ENCODE peak calls at places on chromosomes 7 and 10, in ten cellular contexts. One of them, this sample, is unnamed.
A peak's percentile ranks its signal among the peaks of the same experiment; 100 is the strongest.

GRCh38 chr7:130070900-130071622 is 727 bp downstream of the KLHDC10 start:
- DNase-seq in tibial artery: no peak
- DNase-seq in IMR-90: no peak
- DNase-seq in cardiac muscle cell: peak; percentile 45
- DNase-seq in H7: no peak
- DNase-seq in lower lobe of right lung: no peak
- DNase-seq in Ammon's horn: peak; percentile 8
- DNase-seq in effector CD4-positive, alpha-beta T cell: no peak
- DNase-seq in adipocyte: peak; percentile 60
- DNase-seq in LHCN-M2: no peak
- DNase-seq in this sample: no peak

GRCh38 chr10:6394084-6394483 is 186.0 kb downstream of the PRKCQ start:
- DNase-seq in effector CD4-positive, alpha-beta T cell: no peak
- DNase-seq in Ammon's horn: no peak
- DNase-seq in H7: no peak
- DNase-seq in adipocyte: no peak
- DNase-seq in cardiac muscle cell: no peak
- DNase-seq in tibial artery: no peak
- DNase-seq in IMR-90: no peak
- DNase-seq in LHCN-M2: no peak
- DNase-seq in lower lobe of right lung: no peak
- DNase-seq in this sample: no peak

GRCh38 chr10:131871673-131872005 is 29.2 kb upstream of the PPP2R2D start:
- DNase-seq in LHCN-M2: no peak
- DNase-seq in adipocyte: no peak
- DNase-seq in lower lobe of right lung: no peak
- DNase-seq in cardiac muscle cell: no peak
- DNase-seq in H7: peak; percentile 33
- DNase-seq in tibial artery: no peak
- DNase-seq in IMR-90: no peak
- DNase-seq in Ammon's horn: no peak
- DNase-seq in effector CD4-positive, alpha-beta T cell: no peak
- DNase-seq in this sample: no peak

GRCh38 chr10:90742189-90742588 is 115.7 kb downstream of the HTR7 start:
- DNase-seq in LHCN-M2: peak; percentile 80
- DNase-seq in Ammon's horn: peak; percentile 42
- DNase-seq in IMR-90: peak; percentile 0
- DNase-seq in H7: no peak
- DNase-seq in adipocyte: peak; percentile 52
- DNase-seq in cardiac muscle cell: peak; percentile 32
- DNase-seq in lower lobe of right lung: no peak
- DNase-seq in tibial artery: no peak
- DNase-seq in effector CD4-positive, alpha-beta T cell: no peak
- DNase-seq in this sample: no peak

GRCh38 chr7:44226396-44226753 is 25.6 kb downstream of the YKT6 start:
- DNase-seq in lower lobe of right lung: no peak
- DNase-seq in adipocyte: no peak
- DNase-seq in Ammon's horn: no peak
- DNase-seq in cardiac muscle cell: no peak
- DNase-seq in IMR-90: no peak
- DNase-seq in LHCN-M2: no peak
- DNase-seq in H7: no peak
- DNase-seq in tibial artery: no peak
- DNase-seq in effector CD4-positive, alpha-beta T cell: no peak
- DNase-seq in this sample: no peak

GRCh38 chr10:69801434-69802315 is at the start of gene COL13A1:
- DNase-seq in IMR-90: peak; percentile 75
- DNase-seq in H7: peak; percentile 95
- DNase-seq in lower lobe of right lung: peak; percentile 55
- DNase-seq in tibial artery: peak; percentile 81
- DNase-seq in cardiac muscle cell: peak; percentile 72
- DNase-seq in LHCN-M2: peak; percentile 57
- DNase-seq in Ammon's horn: no peak
- DNase-seq in effector CD4-positive, alpha-beta T cell: no peak
- DNase-seq in adipocyte: peak; percentile 82
- DNase-seq in this sample: no peak

GRCh38 chr10:48251525-48252353 is 22.8 kb downstream of the FRMPD2 start:
- DNase-seq in H7: no peak
- DNase-seq in Ammon's horn: no peak
- DNase-seq in cardiac muscle cell: no peak
- DNase-seq in lower lobe of right lung: no peak
- DNase-seq in IMR-90: no peak
- DNase-seq in effector CD4-positive, alpha-beta T cell: no peak
- DNase-seq in tibial artery: no peak
- DNase-seq in LHCN-M2: no peak
- DNase-seq in adipocyte: no peak
- DNase-seq in this sample: no peak

GRCh38 chr10:131238669-131239280 is 72.7 kb downstream of the TCERG1L start:
- DNase-seq in Ammon's horn: no peak
- DNase-seq in H7: no peak
- DNase-seq in LHCN-M2: no peak
- DNase-seq in cardiac muscle cell: no peak
- DNase-seq in tibial artery: no peak
- DNase-seq in IMR-90: no peak
- DNase-seq in lower lobe of right lung: no peak
- DNase-seq in adipocyte: no peak
- DNase-seq in effector CD4-positive, alpha-beta T cell: no peak
- DNase-seq in this sample: no peak

GRCh38 chr7:142355328-142355727 is 97.5 kb upstream of the PRSS58 start:
- DNase-seq in IMR-90: peak; percentile 73
- DNase-seq in cardiac muscle cell: no peak
- DNase-seq in lower lobe of right lung: no peak
- DNase-seq in adipocyte: peak; percentile 38
- DNase-seq in tibial artery: no peak
- DNase-seq in Ammon's horn: peak; percentile 61
- DNase-seq in LHCN-M2: peak; percentile 72
- DNase-seq in effector CD4-positive, alpha-beta T cell: no peak
- DNase-seq in H7: no peak
- DNase-seq in this sample: no peak

GRCh38 chr7:44471436-44471835 is 19.0 kb downstream of the NUDCD3 start:
- DNase-seq in adipocyte: no peak
- DNase-seq in lower lobe of right lung: no peak
- DNase-seq in tibial artery: no peak
- DNase-seq in Ammon's horn: no peak
- DNase-seq in H7: no peak
- DNase-seq in cardiac muscle cell: no peak
- DNase-seq in IMR-90: no peak
- DNase-seq in LHCN-M2: no peak
- DNase-seq in effector CD4-positive, alpha-beta T cell: no peak
- DNase-seq in this sample: no peak

GRCh38 chr10:49521062-49521461 is 17.9 kb downstream of the ERCC6 start:
- DNase-seq in Ammon's horn: no peak
- DNase-seq in cardiac muscle cell: no peak
- DNase-seq in IMR-90: no peak
- DNase-seq in H7: no peak
- DNase-seq in adipocyte: no peak
- DNase-seq in LHCN-M2: no peak
- DNase-seq in effector CD4-positive, alpha-beta T cell: no peak
- DNase-seq in tibial artery: no peak
- DNase-seq in lower lobe of right lung: no peak
- DNase-seq in this sample: no peak

This sample was measured in CD8-positive, alpha-beta T cell.